ENCODE peak calls at places on chromosome 9, in four cellular contexts. N, L, U and X are unnamed samples.

GRCh38 chr9:88998506-88998905 is 7.2 kb downstream of the S1PR3 start:
- DNase-seq in N (no peak), L (no peak), U (no peak), X (no peak)

GRCh38 chr9:125103021-125103420 is 40.3 kb downstream of the SCAI start:
- DNase-seq in N (no peak), L (no peak), U (no peak), X (no peak)

GRCh38 chr9:126985870-126986498 is 71.4 kb downstream of the RALGPS1 start:
- DNase-seq in N (no peak), L (no peak), U (peak; percentile 72), X (peak; percentile 41)

GRCh38 chr9:15824310-15824709 is 271.5 kb downstream of the CCDC171 start:
- DNase-seq in N (no peak), L (no peak), U (no peak), X (no peak)

GRCh38 chr9:129486496-129487306 is 134.2 kb downstream of the C9orf50 start:
- DNase-seq in N (no peak), L (no peak), U (peak; percentile 99), X (no peak)

GRCh38 chr9:35423499-35423898 is 66.4 kb upstream of the RUSC2 start:
- DNase-seq in N (no peak), L (no peak), U (no peak), X (no peak)

GRCh38 chr9:83505282-83505681 is 32.9 kb downstream of the FRMD3 start:
- DNase-seq in N (no peak), L (no peak), U (no peak), X (no peak)

GRCh38 chr9:88730780-88731179 is 195.8 kb downstream of the NXNL2 start:
- DNase-seq in N (no peak), L (no peak), U (no peak), X (no peak)

GRCh38 chr9:90642570-90643539 is at the start of gene DIRAS2:
- DNase-seq in N (peak; percentile 83), L (peak; percentile 80), U (peak; percentile 65), X (peak; percentile 31)

GRCh38 chr9:30774326-30774725 is 1610.1 kb upstream of the ACO1 start:
- DNase-seq in N (peak; percentile 43), L (peak; percentile 7), U (peak; percentile 50), X (no peak)

GRCh38 chr9:83583151-83584014 is 39.6 kb upstream of the IDNK start:
- DNase-seq in N (peak; percentile 67), L (peak; percentile 65), U (peak; percentile 80), X (peak; percentile 58)

GRCh38 chr9:26086396-26086795 is 408.2 kb upstream of the TUSC1 start:
- DNase-seq in N (no peak), L (no peak), U (no peak), X (no peak)

GRCh38 chr9:79263666-79264460 is 307.9 kb upstream of the TLE4 start:
- DNase-seq in N (peak; percentile 65), L (no peak), U (no peak), X (no peak)

GRCh38 chr9:18459958-18460584 is 13.9 kb upstream of the ADAMTSL1 start:
- DNase-seq in N (no peak), L (no peak), U (no peak), X (no peak)

GRCh38 chr9:94870793-94871558 is 144.5 kb downstream of the AOPEP start:
- DNase-seq in N (no peak), L (no peak), U (no peak), X (no peak)

GRCh38 chr9:33734911-33735310 is 60.5 kb upstream of the PRSS3 start:
- DNase-seq in N (no peak), L (no peak), U (no peak), X (no peak)

DNA sequence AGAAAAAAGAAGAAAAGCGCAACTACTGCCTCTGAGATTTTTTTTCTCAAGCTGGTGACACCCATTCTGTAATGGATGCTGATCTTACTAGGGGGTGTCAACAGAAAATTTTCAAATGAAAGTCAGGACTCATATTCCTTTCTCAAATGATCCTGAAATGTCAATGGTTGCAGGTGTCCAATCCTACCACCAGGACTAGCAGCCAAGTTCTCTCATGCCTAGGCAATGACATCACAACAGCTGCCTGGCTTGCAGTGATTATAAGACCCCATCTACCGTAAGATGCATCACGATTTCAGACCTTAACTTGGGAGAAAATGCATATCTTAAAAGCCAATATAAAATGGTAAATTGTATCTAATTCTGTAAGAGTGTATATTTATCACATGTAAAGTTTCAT is 104.6 kb downstream of the DENND1A start:
- DNase-seq in N (no peak), L (no peak), U (no peak), X (no peak)
- TF ChIP-seq CTCF in N (peak; percentile 51), L (no peak), U (no peak), X (no peak)

GRCh38 chr9:128428644-128429504 is 8.2 kb downstream of the CERCAM start:
- DNase-seq in N (no peak), L (no peak), U (no peak), X (no peak)

GRCh38 chr9:128424268-128424780 is 3.7 kb downstream of the CERCAM start:
- DNase-seq in N (no peak), L (no peak), U (no peak), X (no peak)

GRCh38 chr9:128434340-128434739 is 13.7 kb downstream of the CERCAM start:
- DNase-seq in N (no peak), L (no peak), U (no peak), X (no peak)

GRCh38 chr9:128431207-128431606 is 10.6 kb downstream of the CERCAM start:
- DNase-seq in N (no peak), L (no peak), U (no peak), X (no peak)

DNA sequence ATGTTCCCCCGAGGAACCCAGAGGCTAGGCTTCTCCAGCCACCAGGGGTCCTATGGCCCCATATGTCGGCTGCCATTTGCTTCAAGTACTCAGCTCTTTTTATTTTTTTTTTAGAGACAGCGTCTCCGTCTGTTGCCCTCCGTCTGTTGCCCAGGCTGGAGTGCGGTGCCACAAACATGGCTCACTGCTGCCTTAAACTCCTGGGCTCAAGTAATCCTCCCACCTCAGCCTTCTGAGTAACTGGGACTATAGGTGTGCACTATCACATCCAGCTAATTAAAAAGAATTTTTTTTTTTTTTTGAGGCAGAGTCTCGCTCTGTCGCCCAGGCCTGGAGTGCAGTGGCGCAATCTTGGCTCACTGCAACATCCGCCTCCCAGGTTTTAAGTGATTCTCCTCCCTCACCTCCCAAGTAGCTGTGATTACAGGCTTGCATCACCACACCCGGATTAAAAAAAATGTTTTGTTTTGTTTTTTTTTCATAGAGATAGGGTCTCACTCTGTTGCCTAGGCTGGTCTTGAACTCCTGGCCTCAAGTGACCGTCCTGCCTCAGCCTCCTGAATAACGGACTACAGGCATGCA is 8.9 kb downstream of the CERCAM start:
- DNase-seq in N (peak; percentile 71), L (no peak), U (no peak), X (no peak)
- TF ChIP-seq CTCF in N (peak; percentile 13), L (no peak), U (no peak), X (no peak)

GRCh38 chr9:12723409-12724028 is 30.3 kb downstream of the TYRP1 start:
- DNase-seq in N (no peak), L (no peak), U (no peak), X (no peak)
- TF ChIP-seq CTCF in N (no peak), L (peak; percentile 45), U (peak; percentile 56), X (no peak)

DNA sequence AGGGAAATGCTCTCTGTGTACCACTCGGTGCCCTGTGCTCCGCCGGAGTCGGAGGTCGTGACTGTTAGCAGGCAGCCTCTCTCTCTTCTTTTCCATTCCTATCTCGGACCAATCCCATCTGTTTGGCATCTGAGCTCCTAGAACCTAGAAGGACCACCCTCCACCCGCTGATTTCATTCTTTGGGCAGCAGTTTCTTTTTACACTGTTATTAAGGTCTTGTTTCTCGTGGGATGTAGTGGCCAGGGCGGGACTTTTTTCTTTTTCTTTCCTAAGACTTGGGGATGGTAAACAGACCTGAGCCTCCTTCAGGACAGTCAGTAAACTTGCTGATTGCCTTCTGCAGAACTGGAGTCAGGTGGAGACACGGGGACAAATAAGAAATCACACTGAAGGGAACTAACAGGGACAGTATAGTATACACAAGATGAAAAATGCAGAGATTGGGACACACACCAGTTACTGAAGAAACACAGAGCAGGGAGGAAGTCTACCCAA is 496 bp downstream of the URM1 start:
- DNase-seq in N (no peak), L (no peak), U (no peak), X (no peak)
- TF ChIP-seq CTCF in N (no peak), L (no peak), U (no peak), X (no peak)